ENCODE peak calls at places on chromosomes 16 and 17, in four cellular contexts. N, B, Q and Z are unnamed samples.

GRCh38 chr17:33328129-33328528 is 35.0 kb upstream of the ASIC2 start:
- DNase-seq in B (no peak), N (no peak), Q (no peak), Z (no peak)

GRCh38 chr16:67932462-67932840 is 789 bp upstream of the CTRL start:
- DNase-seq in Q (no peak), B (no peak), N (no peak), Z (no peak)

GRCh38 chr17:39753514-39754160 is 15.9 kb downstream of the GRB7 start:
- DNase-seq in N (no peak), Q (peak), B (peak), Z (peak)

GRCh38 chr17:74758846-74759163 is 10.4 kb downstream of the NHERF1 start:
- DNase-seq in Q (no peak), B (no peak), N (no peak), Z (no peak)

GRCh38 chr16:78493573-78493972 is 394.1 kb downstream of the WWOX start:
- DNase-seq in Q (no peak), N (no peak), B (no peak), Z (no peak)

GRCh38 chr16:65524997-65525396 is 403.1 kb upstream of the CDH11 start:
- DNase-seq in N (no peak), Q (no peak), B (peak), Z (no peak)

GRCh38 chr17:81109957-81110356 is 55.4 kb upstream of the PVALEF start:
- DNase-seq in N (no peak), B (no peak), Q (no peak), Z (no peak)

GRCh38 chr17:72523491-72523890 is 402.7 kb downstream of the SOX9 start:
- DNase-seq in B (no peak), Q (no peak), N (no peak), Z (no peak)

GRCh38 chr16:75559564-75560372 is 3.7 kb upstream of the TMEM231 start:
- DNase-seq in N (peak), B (peak), Q (no peak), Z (peak)

GRCh38 chr17:50372222-50372621 is 762 bp downstream of the MRPL27 start:
- DNase-seq in N (no peak), Q (no peak), B (no peak), Z (no peak)

GRCh38 chr17:70624208-70624607 is 454.9 kb downstream of the KCNJ2 start:
- DNase-seq in N (no peak), Q (no peak), B (no peak), Z (no peak)

GRCh38 chr17:57565119-57565635 is 179.9 kb downstream of the CCDC182 start:
- DNase-seq in B (no peak), N (no peak), Q (no peak), Z (no peak)

GRCh38 chr17:60506312-60506711 is 19.7 kb downstream of the APPBP2 start:
- DNase-seq in B (peak), N (no peak), Q (no peak), Z (no peak)